ENCODE peak calls at places on chromosomes 5 and 9, in six cellular contexts. T is RWPE1; E is astrocyte; W is Peyer's patch; Y is SK-N-SH; Q is CD4-positive, alpha-beta T cell. R is an unnamed sample.

GRCh38 chr9:131361202-131361833 is 32.6 kb upstream of the PRRC2B start:
- DNase-seq in T (no peak), E (peak), W (peak), Y (no peak), Q (peak), R (no peak)

GRCh38 chr5:89968870-89969472 is 440.6 kb downstream of the CETN3 start:
- DNase-seq in T (no peak), E (peak), W (no peak), Y (no peak), Q (no peak), R (no peak)

GRCh38 chr9:93436655-93437407 is 14.7 kb upstream of the FAM120A start:
- DNase-seq in T (no peak), E (no peak), W (no peak), Y (no peak), Q (no peak), R (no peak)

GRCh38 chr5:5979362-5979760 is 399.0 kb downstream of the MED10 start:
- DNase-seq in T (no peak), E (no peak), W (no peak), Y (no peak), Q (no peak), R (no peak)

GRCh38 chr5:144598451-144599068 is 427.9 kb downstream of the KCTD16 start:
- DNase-seq in T (no peak), E (no peak), W (no peak), Y (peak), Q (no peak), R (no peak)

GRCh38 chr5:108141676-108142075 is 240.2 kb downstream of the FBXL17 start:
- DNase-seq in T (no peak), E (peak), W (no peak), Y (no peak), Q (no peak), R (no peak)

GRCh38 chr9:77030045-77030444 is 10.6 kb downstream of the FOXB2 start:
- DNase-seq in T (no peak), E (no peak), W (no peak), Y (no peak), Q (no peak), R (no peak)

GRCh38 chr9:89635816-89636215 is 31.0 kb downstream of the GADD45G start:
- DNase-seq in T (peak), E (peak), W (no peak), Y (no peak), Q (no peak), R (no peak)

GRCh38 chr9:3459076-3459475 is 66.7 kb downstream of the RFX3 start:
- DNase-seq in T (no peak), E (no peak), W (no peak), Y (peak), Q (no peak), R (no peak)

GRCh38 chr9:127712851-127713250 is 2.6 kb downstream of the PTRH1 start:
- DNase-seq in T (no peak), E (no peak), W (no peak), Y (no peak), Q (no peak), R (no peak)

GRCh38 chr5:76983468-76983867 is 30.6 kb downstream of the CRHBP start:
- DNase-seq in T (no peak), E (peak), W (no peak), Y (no peak), Q (no peak), R (no peak)

GRCh38 chr9:19209188-19209587 is 21.3 kb upstream of the DENND4C start:
- DNase-seq in T (no peak), E (no peak), W (no peak), Y (no peak), Q (no peak), R (no peak)

GRCh38 chr5:15650266-15650665 is 150.3 kb downstream of the FBXL7 start:
- DNase-seq in T (no peak), E (no peak), W (no peak), Y (no peak), Q (no peak), R (no peak)

GRCh38 chr5:43227655-43228054 is 35.6 kb downstream of the NIM1K start:
- DNase-seq in T (peak), E (peak), W (no peak), Y (peak), Q (no peak), R (no peak)

GRCh38 chr5:79843450-79844388 is 147.3 kb downstream of the MTX3 start:
- DNase-seq in T (no peak), E (no peak), W (no peak), Y (no peak), Q (no peak), R (peak)

GRCh38 chr9:12554636-12555035 is 138.5 kb upstream of the TYRP1 start:
- DNase-seq in T (peak), E (no peak), W (no peak), Y (peak), Q (no peak), R (no peak)

GRCh38 chr5:89265511-89266169 is 382.7 kb upstream of the MEF2C start:
- DNase-seq in T (no peak), E (peak), W (no peak), Y (no peak), Q (no peak), R (no peak)

GRCh38 chr5:93579561-93580386 is 1.2 kb downstream of the NR2F1-AS1 start:
- DNase-seq in T (peak), E (no peak), W (peak), Y (peak), Q (no peak), R (no peak)

GRCh38 chr5:172789687-172790495 is 18.9 kb upstream of the DUSP1 start:
- DNase-seq in T (no peak), E (no peak), W (no peak), Y (no peak), Q (no peak), R (no peak)

GRCh38 chr5:159971931-159972461 is 36.9 kb upstream of the TTC1 start:
- DNase-seq in T (peak), E (no peak), W (no peak), Y (peak), Q (no peak), R (no peak)

GRCh38 chr9:111648066-111648465 is 13.3 kb upstream of the GNG10 start:
- DNase-seq in T (no peak), E (no peak), W (no peak), Y (no peak), Q (no peak), R (no peak)

GRCh38 chr9:75088646-75089368 is 493 bp downstream of the OSTF1 start:
- DNase-seq in T (peak), E (peak), W (peak), Y (peak), Q (no peak), R (peak)

GRCh38 chr9:75087824-75088645 is at the start of the genes NMRK1 and OSTF1:
- DNase-seq in T (peak), E (peak), W (peak), Y (peak), Q (peak), R (peak)

GRCh38 chr9:75086443-75087278 is 1.3 kb downstream of the NMRK1 start:
- DNase-seq in T (no peak), E (no peak), W (no peak), Y (no peak), Q (no peak), R (no peak)

GRCh38 chr9:75085640-75086039 is 2.3 kb downstream of the NMRK1 start:
- DNase-seq in T (peak), E (no peak), W (no peak), Y (no peak), Q (no peak), R (no peak)

GRCh38 chr9:75087279-75087823 is 604 bp downstream of the NMRK1 start:
- DNase-seq in T (peak), E (peak), W (no peak), Y (no peak), Q (peak), R (no peak)
- TF ChIP-seq CTCF in T (no peak), E (no peak), W (no peak), Y (peak), Q (no peak), R (peak)

DNA sequence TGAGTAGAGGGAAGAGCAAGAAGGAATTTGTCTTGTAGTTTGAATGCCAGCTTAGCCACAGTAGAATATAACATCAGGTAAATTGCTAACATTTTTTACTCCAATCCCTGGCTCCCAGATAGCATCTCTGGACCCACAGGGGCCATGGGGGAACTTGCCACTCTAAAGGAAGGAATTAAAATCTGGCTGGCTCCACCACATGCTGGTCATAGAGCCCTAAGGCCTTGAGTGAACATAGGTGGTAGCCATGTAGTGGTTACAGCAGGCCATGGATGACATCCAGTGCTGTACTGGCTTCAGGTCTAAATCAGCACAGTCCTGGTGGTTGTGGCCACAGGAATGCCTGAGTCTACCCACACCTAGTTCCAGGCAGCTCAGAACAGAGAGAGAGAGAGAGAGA is 109.9 kb upstream of the RGMB start:
- DNase-seq in T (no peak), E (no peak), W (no peak), Y (no peak), Q (no peak), R (no peak)
- H3K27ac ChIP-seq in T (no peak), E (no peak), W (no peak), Y (no peak), Q (no peak), R (no peak)

GRCh38 chr9:109409998-109410397 is 88.1 kb downstream of the PTPN3 start:
- DNase-seq in T (no peak), E (no peak), W (no peak), Y (peak), Q (no peak), R (no peak)
- TF ChIP-seq CTCF in T (peak), E (no peak), W (no peak), Y (peak), Q (no peak), R (no peak)

GRCh38 chr5:10286552-10287227 is 21.0 kb downstream of the CMBL start:
- DNase-seq in T (no peak), E (no peak), W (no peak), Y (no peak), Q (no peak), R (no peak)
- H3K27ac ChIP-seq in T (peak), E (no peak), W (no peak), Y (no peak), Q (no peak), R (no peak)

GRCh38 chr9:96078866-96079505 is 203.5 kb downstream of the ERCC6L2 start:
- DNase-seq in T (no peak), E (no peak), W (no peak), Y (no peak), Q (no peak), R (no peak)
- TF ChIP-seq CTCF in T (no peak), E (no peak), W (no peak), Y (peak), Q (no peak), R (no peak)

GRCh38 chr9:34365282-34365681 is 11.4 kb downstream of the MYORG start:
- DNase-seq in T (no peak), E (no peak), W (no peak), Y (no peak), Q (no peak), R (no peak)

GRCh38 chr9:34362614-34363013 is 14.1 kb downstream of the MYORG start:
- DNase-seq in T (no peak), E (no peak), W (no peak), Y (no peak), Q (no peak), R (no peak)

GRCh38 chr9:34366365-34366764 is 10.3 kb downstream of the MYORG start:
- DNase-seq in T (no peak), E (no peak), W (no peak), Y (no peak), Q (no peak), R (no peak)

GRCh38 chr9:34363619-34364351 is 12.9 kb downstream of the MYORG start:
- DNase-seq in T (no peak), E (no peak), W (no peak), Y (no peak), Q (no peak), R (no peak)
- H3K27ac ChIP-seq in T (no peak), E (no peak), W (no peak), Y (no peak), Q (no peak), R (peak)

DNA sequence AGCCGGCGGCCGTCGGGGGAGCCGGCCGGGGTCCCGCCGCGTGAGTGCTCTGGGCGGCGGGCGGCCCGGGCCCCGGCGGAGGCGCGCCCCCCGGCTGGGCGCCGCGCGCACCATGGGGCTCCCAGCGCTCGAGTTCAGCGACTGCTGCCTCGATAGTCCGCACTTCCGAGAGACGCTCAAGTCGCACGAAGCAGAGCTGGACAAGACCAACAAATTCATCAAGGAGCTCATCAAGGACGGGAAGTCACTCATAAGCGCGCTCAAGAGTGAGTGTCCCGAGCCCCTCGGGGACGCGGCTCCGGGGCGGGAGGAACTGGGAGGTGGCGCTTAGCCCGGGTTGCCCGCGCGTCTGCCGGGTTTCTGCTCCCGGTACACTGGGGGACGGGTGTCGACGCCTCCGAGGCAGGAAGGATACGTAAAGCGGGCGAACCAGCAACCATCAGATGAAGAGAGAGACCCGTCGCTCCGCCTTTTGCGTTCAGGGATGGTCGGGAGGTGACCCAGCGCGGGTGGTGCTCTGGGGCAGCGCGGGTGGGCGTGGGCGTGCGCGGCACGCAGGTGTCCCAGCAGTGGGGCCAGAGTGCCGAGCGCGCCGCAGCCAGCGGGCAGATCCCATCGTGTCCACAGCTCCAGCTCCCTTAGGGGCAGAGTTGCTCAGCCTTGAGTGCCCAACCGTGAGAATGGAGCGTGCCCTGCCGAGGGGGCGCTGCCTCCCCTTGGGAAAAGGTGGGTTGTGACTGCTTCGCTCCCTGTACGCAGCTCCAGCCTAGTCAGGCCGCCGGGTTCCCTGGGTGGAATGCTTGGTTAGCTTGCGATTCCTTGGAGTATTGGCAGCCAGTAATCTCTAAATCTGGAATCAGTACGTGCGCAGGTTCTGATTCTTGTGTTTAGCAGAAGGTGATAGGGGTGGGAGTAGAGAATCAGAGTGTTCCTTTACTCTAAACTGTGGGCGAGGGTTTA is 753 bp downstream of the ARHGAP26 start:
- DNase-seq in T (peak), E (no peak), W (peak), Y (peak), Q (peak), R (peak)
- TF ChIP-seq CTCF in T (peak), E (no peak), W (no peak), Y (peak), Q (no peak), R (peak)

GRCh38 chr5:126519637-126520592 is 75.1 kb downstream of the ALDH7A1 start:
- DNase-seq in T (no peak), E (no peak), W (no peak), Y (peak), Q (no peak), R (peak)
- H3K27ac ChIP-seq in T (no peak), E (no peak), W (peak), Y (peak), Q (no peak), R (peak)

GRCh38 chr5:139966856-139967255 is 76.2 kb downstream of the NRG2 start:
- DNase-seq in T (no peak), E (no peak), W (no peak), Y (no peak), Q (no peak), R (no peak)
- TF ChIP-seq CTCF in T (no peak), E (no peak), W (no peak), Y (no peak), Q (no peak), R (no peak)

GRCh38 chr5:106397700-106398099 is 1273.0 kb downstream of the EFNA5 start:
- DNase-seq in T (peak), E (peak), W (no peak), Y (no peak), Q (no peak), R (no peak)

GRCh38 chr5:106401561-106401960 is 1269.2 kb downstream of the EFNA5 start:
- DNase-seq in T (no peak), E (no peak), W (no peak), Y (no peak), Q (no peak), R (no peak)

GRCh38 chr5:106399381-106399780 is 1271.4 kb downstream of the EFNA5 start:
- DNase-seq in T (peak), E (peak), W (no peak), Y (no peak), Q (no peak), R (no peak)
- H3K27ac ChIP-seq in T (no peak), E (peak), W (no peak), Y (peak), Q (no peak), R (no peak)